ENCODE peak calls at places on chromosome 14, in five cellular contexts. D, W, H, O and Y are unnamed samples.

GRCh38 chr14:32259368-32260013 is 56.4 kb upstream of the RNU6-8 start:
- DNase-seq in D (peak), W (no peak), H (peak), O (peak), Y (peak)

GRCh38 chr14:32576088-32576795 is 247.1 kb downstream of the AKAP6 start:
- DNase-seq in O (peak), H (peak), D (peak), W (no peak), Y (peak)

GRCh38 chr14:61512508-61512907 is 182.8 kb upstream of the HIF1A start:
- DNase-seq in H (no peak), W (no peak), O (no peak), D (no peak), Y (no peak)

GRCh38 chr14:36281309-36281708 is 39.1 kb downstream of the MBIP start:
- DNase-seq in H (peak), W (no peak), O (peak), D (no peak), Y (no peak)

GRCh38 chr14:42214981-42215491 is 608.4 kb downstream of the LRFN5 start:
- DNase-seq in D (peak), W (no peak), H (no peak), O (no peak), Y (no peak)

GRCh38 chr14:52640137-52640536 is 55.2 kb downstream of the ERO1A start:
- DNase-seq in O (no peak), H (no peak), W (no peak), D (no peak), Y (no peak)

GRCh38 chr14:27409936-27410335 is 812.1 kb upstream of the NOVA1 start:
- DNase-seq in W (no peak), D (no peak), H (no peak), O (no peak), Y (no peak)

GRCh38 chr14:65359503-65359902 is 53.0 kb upstream of the FUT8 start:
- DNase-seq in D (peak), W (no peak), O (no peak), H (peak), Y (no peak)

GRCh38 chr14:53539489-53540126 is 386.5 kb upstream of the DDHD1 start:
- DNase-seq in O (peak), H (peak), D (peak), W (peak), Y (peak)

GRCh38 chr14:103310576-103311095 is 23.4 kb upstream of the EIF5 start:
- DNase-seq in H (no peak), D (no peak), W (no peak), O (no peak), Y (no peak)

GRCh38 chr14:101121399-101122113 is 218.0 kb upstream of the RTL1 start:
- DNase-seq in H (no peak), O (no peak), D (no peak), W (no peak), Y (peak)

GRCh38 chr14:73260574-73260973 is 23.3 kb downstream of the PAPLN start:
- DNase-seq in D (no peak), H (peak), W (no peak), O (no peak), Y (peak)
- TF ChIP-seq EP300 in D (no peak), H (no peak), W (no peak), O (no peak), Y (no peak)

GRCh38 chr14:34460295-34460694 is 1.7 kb downstream of the SPTSSA start:
- DNase-seq in O (no peak), W (no peak), D (no peak), H (no peak), Y (no peak)

GRCh38 chr14:34463598-34463961 is 1.5 kb upstream of the SPTSSA start:
- DNase-seq in O (no peak), D (no peak), H (no peak), W (no peak), Y (no peak)

GRCh38 chr14:34460841-34461240 is 1.2 kb downstream of the SPTSSA start:
- DNase-seq in O (no peak), W (no peak), D (no peak), H (peak), Y (no peak)

GRCh38 chr14:34462132-34462893 is at the start of gene SPTSSA:
- DNase-seq in O (peak), H (peak), W (peak), D (peak), Y (peak)

GRCh38 chr14:34461334-34462131 is 507 bp downstream of the SPTSSA start:
- DNase-seq in H (peak), W (no peak), O (peak), D (peak), Y (no peak)
- TF ChIP-seq CHD2 in H (no peak), W (no peak), O (no peak), D (no peak), Y (no peak)

GRCh38 chr14:105300542-105301102 is at the start of gene BRF1:
- DNase-seq in H (peak), W (peak), O (peak), D (peak), Y (peak)
- TF ChIP-seq EP300 in H (no peak), W (peak), O (peak), D (no peak), Y (no peak)

GRCh38 chr14:38098074-38098846 is 109.4 kb upstream of the SSTR1 start:
- DNase-seq in D (no peak), O (no peak), W (no peak), H (no peak), Y (no peak)
- TF ChIP-seq CHD2 in D (no peak), O (no peak), W (no peak), H (no peak), Y (no peak)

DNA sequence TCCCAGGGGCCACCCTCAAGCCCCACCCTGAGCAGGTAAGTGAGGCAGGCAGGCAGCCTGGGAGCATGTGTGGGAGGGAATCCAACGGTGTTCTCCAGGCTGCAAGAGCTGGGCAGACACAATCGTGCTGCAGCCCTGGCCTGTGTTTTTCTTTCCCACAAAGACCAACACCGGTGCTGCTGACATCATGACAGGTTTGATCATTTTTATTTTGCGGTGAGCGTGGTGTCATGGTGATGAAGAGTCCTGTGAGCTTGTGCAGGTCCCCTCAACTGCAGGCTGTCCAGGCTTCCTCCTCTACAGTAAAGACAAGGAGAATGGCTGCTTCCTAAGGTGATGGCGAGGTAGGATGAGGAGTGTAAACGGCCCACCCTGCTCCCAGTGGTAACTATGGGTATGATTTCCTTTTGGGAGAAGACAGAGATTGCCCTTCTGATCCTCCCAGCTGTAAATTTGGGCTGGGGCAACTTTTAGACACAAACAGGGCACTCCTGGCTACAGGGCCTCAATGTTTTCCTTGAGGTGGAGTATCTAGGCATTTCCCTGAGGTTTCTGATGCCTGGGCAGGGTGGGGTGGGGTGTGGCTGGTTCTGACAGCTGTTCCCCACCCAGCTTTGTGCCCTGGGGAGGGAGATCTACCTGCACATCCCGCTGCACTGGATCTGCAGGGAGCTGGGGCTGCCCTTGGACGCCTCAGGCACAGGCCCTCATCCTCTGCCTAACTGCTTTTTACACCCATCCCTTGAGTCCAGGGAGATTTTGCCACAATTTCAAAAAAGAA is 109.1 kb downstream of the VCPKMT start:
- DNase-seq in D (peak), W (no peak), H (no peak), O (no peak), Y (no peak)
- TF ChIP-seq EP300 in D (no peak), W (no peak), H (no peak), O (no peak), Y (no peak)

GRCh38 chr14:70087380-70087697 is 101.4 kb downstream of the SLC8A3 start:
- DNase-seq in W (no peak), O (no peak), H (no peak), D (no peak), Y (no peak)

GRCh38 chr14:70084226-70084625 is 104.5 kb downstream of the SLC8A3 start:
- DNase-seq in O (peak), D (no peak), W (no peak), H (no peak), Y (no peak)

GRCh38 chr14:70086685-70087379 is 101.9 kb downstream of the SLC8A3 start:
- DNase-seq in O (peak), W (no peak), H (peak), D (peak), Y (peak)
- TF ChIP-seq CHD2 in O (no peak), W (no peak), H (no peak), D (no peak), Y (peak)

GRCh38 chr14:76958020-76958965 is 70.2 kb downstream of the IRF2BPL start:
- DNase-seq in H (no peak), O (no peak), D (no peak), W (no peak), Y (no peak)

GRCh38 chr14:76955575-76956252 is 72.8 kb downstream of the IRF2BPL start:
- DNase-seq in D (peak), O (peak), W (no peak), H (peak), Y (no peak)

GRCh38 chr14:76958975-76959710 is 69.4 kb downstream of the IRF2BPL start:
- DNase-seq in W (no peak), H (peak), D (peak), O (peak), Y (peak)

GRCh38 chr14:76956253-76957090 is 72.0 kb downstream of the IRF2BPL start:
- DNase-seq in H (peak), O (peak), D (peak), W (peak), Y (peak)

DNA sequence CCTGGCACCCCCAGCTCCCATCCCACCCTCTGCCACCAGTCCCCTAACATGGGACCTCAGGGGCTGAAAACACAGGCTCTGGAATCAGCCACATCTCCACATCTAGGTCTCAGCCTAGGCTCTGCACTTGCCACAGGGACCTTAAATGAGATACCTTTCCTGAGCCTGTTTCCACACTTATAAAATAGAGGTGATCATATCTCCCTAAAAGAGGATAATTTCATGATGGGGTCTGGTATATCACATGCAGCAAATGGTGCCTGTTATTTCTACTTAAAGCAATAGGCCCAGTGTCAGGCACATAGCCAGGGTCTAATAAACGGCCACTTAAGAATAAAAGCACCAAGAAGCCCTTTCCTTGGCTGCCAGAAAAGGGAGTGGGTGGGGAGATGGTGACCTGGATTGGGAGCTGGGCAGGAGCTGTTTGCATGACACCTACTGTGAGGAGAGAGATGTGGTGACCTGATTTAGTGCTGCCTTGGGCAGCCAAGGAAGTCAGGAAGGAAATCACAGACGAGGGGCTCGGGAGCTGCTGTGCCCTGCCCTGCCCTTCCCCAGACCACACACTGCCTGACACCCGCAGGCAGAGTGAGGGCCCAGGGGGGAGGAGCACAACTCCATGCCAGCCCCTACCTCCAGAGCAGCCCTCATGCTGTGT is 71.2 kb downstream of the IRF2BPL start:
- DNase-seq in O (peak), H (no peak), W (no peak), D (no peak), Y (peak)
- TF ChIP-seq EP300 in O (no peak), H (no peak), W (no peak), D (no peak), Y (peak)

DNA sequence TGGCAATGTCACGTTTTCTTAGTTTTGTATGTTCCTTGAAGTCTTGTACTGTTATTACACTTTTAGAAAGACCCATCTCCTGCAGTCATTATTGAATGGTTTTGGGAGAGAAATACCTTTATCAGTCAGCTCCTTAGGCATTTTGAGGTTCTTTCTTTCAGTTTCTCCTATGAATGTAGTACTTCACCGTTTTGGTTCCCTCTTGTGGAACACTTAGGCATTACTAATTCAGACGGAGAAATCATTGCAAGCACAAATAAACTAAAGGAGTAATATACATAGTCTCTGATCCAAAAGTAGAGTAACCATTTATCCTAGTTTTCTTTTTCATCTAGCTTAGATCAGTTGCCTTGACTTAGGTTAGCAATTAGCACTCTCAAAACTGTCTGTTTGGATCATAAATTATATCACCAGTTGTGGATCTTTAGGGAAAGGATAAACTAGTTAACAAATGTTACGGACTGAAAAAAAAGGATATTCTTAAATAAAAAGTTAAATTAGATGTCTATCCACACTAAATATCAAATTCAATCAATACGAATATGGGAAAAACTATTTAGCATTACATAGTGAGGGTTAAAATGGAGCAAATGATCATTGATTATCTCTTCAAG is 1538.3 kb upstream of the SEL1L start:
- DNase-seq in D (peak), H (peak), W (no peak), O (no peak), Y (no peak)
- TF ChIP-seq CHD2 in D (no peak), H (no peak), W (no peak), O (no peak), Y (no peak)